ENCODE peak calls at places on chromosomes 13 and 19, in four cellular contexts. One of them, this sample, is unnamed.

GRCh38 chr19:2337329-2337707 is 8.8 kb downstream of the SPPL2B start:
- DNase-seq in colonic mucosa: no peak
- DNase-seq in stimulated activated CD4-positive, alpha-beta T cell treated with anti-CD3 and anti-CD28 coated beads, Interleukin-2, amount 100 ng/mL, for 48 hours: no peak
- DNase-seq in amniotic stem cell: no peak
- DNase-seq in this sample: no peak

GRCh38 chr13:33611016-33611805 is 206.7 kb upstream of the RFC3 start:
- DNase-seq in stimulated activated CD4-positive, alpha-beta T cell treated with anti-CD3 and anti-CD28 coated beads, Interleukin-2, amount 100 ng/mL, for 48 hours: no peak
- DNase-seq in amniotic stem cell: no peak
- DNase-seq in colonic mucosa: no peak
- DNase-seq in this sample: no peak

GRCh38 chr13:114151031-114151430 is 18.6 kb upstream of the RASA3 start:
- DNase-seq in stimulated activated CD4-positive, alpha-beta T cell treated with anti-CD3 and anti-CD28 coated beads, Interleukin-2, amount 100 ng/mL, for 48 hours: no peak
- DNase-seq in amniotic stem cell: no peak
- DNase-seq in colonic mucosa: no peak
- DNase-seq in this sample: no peak

GRCh38 chr13:36531746-36532486 is 99.6 kb downstream of the CCNA1 start:
- DNase-seq in stimulated activated CD4-positive, alpha-beta T cell treated with anti-CD3 and anti-CD28 coated beads, Interleukin-2, amount 100 ng/mL, for 48 hours: no peak
- DNase-seq in amniotic stem cell: peak
- DNase-seq in colonic mucosa: no peak
- DNase-seq in this sample: no peak

GRCh38 chr13:104837756-104838155 is 1697.7 kb downstream of the EFNB2 start:
- DNase-seq in amniotic stem cell: no peak
- DNase-seq in stimulated activated CD4-positive, alpha-beta T cell treated with anti-CD3 and anti-CD28 coated beads, Interleukin-2, amount 100 ng/mL, for 48 hours: no peak
- DNase-seq in colonic mucosa: no peak
- DNase-seq in this sample: no peak

GRCh38 chr13:98575009-98575866 is 1.7 kb downstream of the STK24 start:
- DNase-seq in amniotic stem cell: no peak
- DNase-seq in stimulated activated CD4-positive, alpha-beta T cell treated with anti-CD3 and anti-CD28 coated beads, Interleukin-2, amount 100 ng/mL, for 48 hours: no peak
- DNase-seq in colonic mucosa: no peak
- DNase-seq in this sample: no peak

GRCh38 chr13:98556968-98557591 is 19.8 kb downstream of the STK24 start:
- DNase-seq in stimulated activated CD4-positive, alpha-beta T cell treated with anti-CD3 and anti-CD28 coated beads, Interleukin-2, amount 100 ng/mL, for 48 hours: no peak
- DNase-seq in amniotic stem cell: no peak
- DNase-seq in colonic mucosa: no peak
- DNase-seq in this sample: no peak

GRCh38 chr19:58374200-58374599 is 6.6 kb downstream of the ZNF837 start:
- DNase-seq in amniotic stem cell: no peak
- DNase-seq in stimulated activated CD4-positive, alpha-beta T cell treated with anti-CD3 and anti-CD28 coated beads, Interleukin-2, amount 100 ng/mL, for 48 hours: no peak
- DNase-seq in colonic mucosa: no peak
- DNase-seq in this sample: no peak

GRCh38 chr13:36905944-36906343 is 14.1 kb downstream of the SMAD9 start:
- DNase-seq in colonic mucosa: no peak
- DNase-seq in amniotic stem cell: no peak
- DNase-seq in stimulated activated CD4-positive, alpha-beta T cell treated with anti-CD3 and anti-CD28 coated beads, Interleukin-2, amount 100 ng/mL, for 48 hours: no peak
- DNase-seq in this sample: no peak

GRCh38 chr19:54364775-54365257 is at the start of gene LAIR1:
- DNase-seq in stimulated activated CD4-positive, alpha-beta T cell treated with anti-CD3 and anti-CD28 coated beads, Interleukin-2, amount 100 ng/mL, for 48 hours: no peak
- DNase-seq in colonic mucosa: no peak
- DNase-seq in amniotic stem cell: no peak
- DNase-seq in this sample: peak